ENCODE peak calls at places on chromosomes 4 and X, in four cellular contexts. U is K562, H is GM12878, F is HL-60. B is an unnamed sample.

GRCh38 chrX:51614353-51614752 is 4.4 kb downstream of the CENPVL3 start:
- DNase-seq in U (peak), F (no peak), H (no peak), B (no peak)

GRCh38 chr4:147513051-147513450 is 32.2 kb downstream of the EDNRA start:
- DNase-seq in H (no peak), F (no peak), U (no peak), B (no peak)

GRCh38 chrX:130144509-130144908 is 21.1 kb downstream of the AIFM1 start:
- DNase-seq in U (no peak), F (no peak), H (no peak), B (no peak)

GRCh38 chr4:41319553-41319952 is 62.8 kb downstream of the UCHL1 start:
- DNase-seq in U (no peak), H (no peak), F (no peak), B (no peak)

GRCh38 chr4:1238676-1239000 is 10.3 kb downstream of the CTBP1 start:
- DNase-seq in H (no peak), F (no peak), U (no peak), B (peak)

GRCh38 chr4:163590609-163591264 is 96.2 kb downstream of the TMA16 start:
- DNase-seq in F (no peak), U (no peak), H (no peak), B (no peak)

GRCh38 chrX:1502241-1502640 is 34.7 kb downstream of the P2RY8 start:
- DNase-seq in U (no peak), H (no peak), F (no peak), B (peak)

GRCh38 chrX:1246816-1247215 is 21.8 kb upstream of the CSF2RA start:
- DNase-seq in H (peak), U (peak), F (no peak), B (peak)

GRCh38 chr4:87985097-87985886 is 9.8 kb downstream of the SPP1 start:
- DNase-seq in H (no peak), F (no peak), U (no peak), B (no peak)

GRCh38 chr4:104015680-104016079 is 295.9 kb upstream of the TACR3 start:
- DNase-seq in H (no peak), U (no peak), F (no peak), B (no peak)

GRCh38 chr4:163484906-163485305 is 9.6 kb upstream of the TMA16 start:
- DNase-seq in H (no peak), F (no peak), U (peak), B (no peak)

GRCh38 chr4:88457307-88458090 is 580 bp downstream of the HERC5 start:
- DNase-seq in F (no peak), H (no peak), U (no peak), B (peak)

GRCh38 chr4:1907848-1908525 is 36.8 kb downstream of the NSD2 start:
- DNase-seq in U (no peak), F (no peak), H (no peak), B (no peak)

GRCh38 chr4:5710962-5711478 is at the start of gene EVC:
- DNase-seq in U (peak), H (no peak), F (no peak), B (peak)

GRCh38 chrX:123648028-123648810 is 84.6 kb downstream of the THOC2 start:
- DNase-seq in F (no peak), H (no peak), U (no peak), B (no peak)

GRCh38 chrX:45083314-45083713 is 117.4 kb downstream of the DIPK2B start:
- DNase-seq in H (no peak), F (no peak), U (no peak), B (no peak)

GRCh38 chr4:148094149-148094548 is 348.1 kb downstream of the NR3C2 start:
- DNase-seq in U (no peak), F (no peak), H (no peak), B (no peak)

GRCh38 chr4:97300561-97300960 is 842.7 kb downstream of the STPG2 start:
- DNase-seq in F (no peak), H (no peak), U (no peak), B (no peak)

GRCh38 chr4:105679186-105679585 is 29.3 kb downstream of the INTS12 start:
- DNase-seq in U (no peak), H (no peak), F (no peak), B (no peak)

GRCh38 chr4:10688827-10689226 is 4.3 kb upstream of the CLNK start:
- DNase-seq in F (no peak), U (no peak), H (no peak), B (no peak)

GRCh38 chr4:31343058-31343457 is 622.9 kb downstream of the PCDH7 start:
- DNase-seq in U (no peak), H (no peak), F (no peak), B (no peak)

GRCh38 chr4:25727711-25728493 is 72.3 kb downstream of the SLC34A2 start:
- DNase-seq in U (no peak), H (no peak), F (no peak), B (no peak)

GRCh38 chr4:158914178-158914577 is 145.4 kb downstream of the FNIP2 start:
- DNase-seq in U (no peak), H (no peak), F (no peak), B (no peak)

GRCh38 chr4:6779667-6780565 is 2.6 kb upstream of the KIAA0232 start:
- DNase-seq in H (no peak), F (peak), U (no peak), B (no peak)

GRCh38 chr4:128553665-128554515 is 255.6 kb upstream of the JADE1 start:
- DNase-seq in U (no peak), H (no peak), F (no peak), B (no peak)

GRCh38 chr4:140666889-140667614 is 89.1 kb downstream of the TBC1D9 start:
- DNase-seq in U (no peak), F (no peak), H (no peak), B (no peak)

GRCh38 chr4:15894923-15895411 is 43.6 kb downstream of the FGFBP1 start:
- DNase-seq in U (no peak), H (no peak), F (no peak), B (no peak)

GRCh38 chr4:108135549-108136209 is 33.1 kb downstream of the LEF1 start:
- DNase-seq in U (peak), F (no peak), H (no peak), B (no peak)

GRCh38 chrX:127011629-127012028 is 192.1 kb downstream of the PRR32 start:
- DNase-seq in H (no peak), F (no peak), U (no peak), B (no peak)

GRCh38 chr4:154640999-154641398 is 28.5 kb upstream of the FGG start:
- DNase-seq in U (no peak), H (no peak), F (no peak), B (no peak)

GRCh38 chrX:18983711-18984380 is at the start of gene PHKA2:
- DNase-seq in U (peak), H (no peak), F (no peak), B (no peak)

GRCh38 chrX:18415386-18415785 is 10.0 kb upstream of the CDKL5 start:
- DNase-seq in U (no peak), H (no peak), F (no peak), B (no peak)

GRCh38 chrX:39905475-39905889 is 192.3 kb downstream of the BCOR start:
- DNase-seq in U (peak), H (no peak), F (no peak), B (no peak)

GRCh38 chrX:153825042-153825441 is 5.3 kb downstream of the PDZD4 start:
- DNase-seq in H (no peak), U (no peak), F (no peak), B (no peak)

GRCh38 chrX:78357342-78358055 is 30.1 kb upstream of the CYSLTR1 start:
- DNase-seq in U (no peak), H (no peak), F (no peak), B (no peak)

GRCh38 chrX:145609951-145610511 is 207.6 kb upstream of the SLITRK2 start:
- DNase-seq in U (no peak), F (no peak), H (no peak), B (no peak)

GRCh38 chrX:154013614-154014360 is 5.9 kb downstream of the IRAK1 start:
- DNase-seq in H (no peak), U (peak), F (peak), B (peak)

GRCh38 chr4:182231080-182231479 is 12.1 kb upstream of the TENM3 start:
- DNase-seq in U (no peak), F (no peak), H (no peak), B (no peak)

GRCh38 chr4:156784970-156785369 is 186.6 kb downstream of the PDGFC start:
- DNase-seq in H (no peak), F (no peak), U (no peak), B (no peak)

GRCh38 chr4:123415977-123416376 is 19.4 kb downstream of the SPRY1 start:
- DNase-seq in U (peak), F (peak), H (no peak), B (no peak)

DNA sequence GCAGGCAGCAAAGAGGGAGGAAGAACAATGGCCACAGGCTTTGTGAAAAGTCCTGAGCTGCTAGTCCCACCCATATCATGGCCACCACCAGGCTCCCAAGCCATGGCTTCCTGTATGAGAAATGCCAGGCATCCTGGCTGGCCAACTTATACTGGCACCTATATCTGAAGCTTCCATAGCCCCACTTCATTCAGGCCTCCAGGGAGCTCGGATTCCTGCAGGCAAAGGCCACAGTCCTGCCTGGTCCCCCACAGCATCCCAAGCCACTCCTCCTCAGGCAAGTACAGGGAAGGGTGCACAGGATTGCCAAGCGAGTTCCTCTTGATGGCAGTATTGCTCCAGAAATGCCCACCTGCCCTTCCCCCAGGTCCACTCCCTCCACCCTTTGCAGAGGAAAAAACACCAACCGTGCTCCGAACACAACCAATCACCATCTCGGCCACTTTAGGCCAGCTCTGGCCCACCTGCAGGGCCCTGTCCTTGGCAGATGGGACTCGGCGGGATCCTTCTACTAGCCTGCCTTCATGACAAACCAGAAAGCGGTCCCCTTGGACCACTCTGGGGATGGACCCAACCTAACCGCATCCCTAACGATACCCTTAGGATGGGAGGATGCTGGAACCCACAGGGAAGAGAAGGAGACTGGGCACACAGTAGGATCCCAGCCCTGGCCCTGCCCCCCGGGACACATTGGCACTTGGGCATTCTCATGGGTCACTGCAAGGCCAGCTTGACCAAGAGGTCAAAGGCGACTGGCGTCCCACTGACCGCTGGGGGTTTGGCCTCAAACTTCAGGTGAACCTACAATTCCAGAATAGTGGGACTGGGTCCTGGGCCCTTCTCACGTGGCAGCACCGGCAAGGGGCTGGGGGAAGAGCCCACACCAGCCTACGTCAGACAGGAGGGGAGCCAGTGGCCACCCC is 220.4 kb upstream of the AGTR2 start:
- DNase-seq in H (no peak), U (no peak), F (no peak), B (no peak)
- TF ChIP-seq SPI1 in H (no peak), U (no peak), F (no peak), B (no peak)

GRCh38 chr4:174578366-174578765 is 56.1 kb upstream of the HPGD start:
- DNase-seq in H (no peak), U (no peak), F (no peak), B (no peak)
- TF ChIP-seq SPI1 in H (no peak), U (no peak), F (no peak), B (no peak)

GRCh38 chr4:22187203-22187835 is 238.7 kb upstream of the KCNIP4 start:
- DNase-seq in F (no peak), U (no peak), H (no peak), B (no peak)
- TF ChIP-seq SPI1 in F (no peak), U (no peak), H (no peak), B (no peak)

GRCh38 chr4:89610236-89610635 is 226.7 kb downstream of the SNCA start:
- DNase-seq in U (no peak), F (no peak), H (no peak), B (no peak)
- TF ChIP-seq SPI1 in U (no peak), F (no peak), H (no peak), B (no peak)

DNA sequence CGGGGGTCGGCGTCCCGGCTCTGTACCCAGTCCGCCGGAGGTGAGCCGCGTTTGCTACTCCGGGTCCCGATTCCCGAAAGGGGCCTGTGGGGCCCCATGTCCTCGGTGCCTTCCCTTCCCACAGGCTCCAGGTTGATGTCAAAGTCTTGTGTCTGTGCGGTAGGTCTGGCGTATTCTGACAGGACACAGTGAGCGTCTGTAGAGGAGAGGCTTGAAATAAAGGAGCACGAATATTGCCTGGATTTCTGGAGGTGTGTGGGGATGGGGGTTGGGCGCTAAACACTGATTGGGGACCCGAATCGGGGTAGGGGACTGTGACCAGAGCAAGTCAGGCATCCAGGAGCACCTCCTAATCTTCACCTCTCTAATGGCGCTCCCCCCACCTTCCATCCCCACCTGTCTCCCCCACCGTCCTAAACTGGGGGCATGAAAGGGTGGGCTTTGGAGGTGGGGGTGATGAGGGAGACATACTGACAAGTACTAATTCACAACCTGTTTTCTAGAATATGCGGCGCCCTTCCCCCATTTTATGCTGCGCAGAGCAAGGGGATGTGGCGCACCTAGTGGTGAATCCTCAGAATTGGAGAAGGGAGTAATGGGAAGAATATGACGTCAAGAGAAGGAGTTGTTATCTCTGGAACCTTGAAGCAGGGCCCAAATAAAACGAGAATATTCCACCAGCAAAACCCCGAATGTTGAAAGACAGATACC is 874 bp downstream of the GPRASP2 start:
- DNase-seq in H (no peak), U (peak), F (no peak), B (no peak)
- TF ChIP-seq SPI1 in H (no peak), U (no peak), F (no peak), B (no peak)

GRCh38 chr4:28755081-28755480 is 1894.4 kb downstream of the STIM2 start:
- DNase-seq in F (no peak), H (no peak), U (no peak), B (no peak)
- TF ChIP-seq SPI1 in F (no peak), H (no peak), U (no peak), B (no peak)

GRCh38 chr4:155759372-155760252 is 791 bp downstream of the GUCY1B1 start:
- DNase-seq in F (no peak), H (no peak), U (peak), B (peak)

GRCh38 chr4:155758500-155759371 is at the start of gene GUCY1B1:
- DNase-seq in U (peak), F (no peak), H (peak), B (peak)

GRCh38 chr4:155761916-155762315 is 3.1 kb downstream of the GUCY1B1 start:
- DNase-seq in F (no peak), U (no peak), H (no peak), B (no peak)

GRCh38 chr4:155762351-155762750 is 3.5 kb downstream of the GUCY1B1 start:
- DNase-seq in U (no peak), F (no peak), H (no peak), B (no peak)

DNA sequence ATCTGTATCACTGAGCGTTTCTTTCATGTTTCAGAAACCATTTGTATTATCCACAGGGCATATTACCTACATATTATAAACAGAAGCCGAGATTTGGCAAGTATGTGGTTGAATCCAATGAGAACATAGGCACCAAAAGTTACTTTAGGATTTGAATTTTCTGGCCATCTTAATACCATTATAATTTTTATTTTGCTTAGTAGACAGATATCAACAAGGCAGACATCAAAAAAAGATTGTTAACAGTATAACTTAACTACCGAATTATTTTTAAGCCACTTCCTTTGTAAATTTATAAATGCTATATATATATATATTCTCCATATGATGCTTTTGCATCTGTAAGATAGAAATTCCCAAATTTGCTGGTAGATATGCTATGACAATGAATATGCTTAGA is 2.2 kb downstream of the GUCY1B1 start:
- DNase-seq in H (no peak), F (no peak), U (no peak), B (no peak)
- TF ChIP-seq SPI1 in H (no peak), F (no peak), U (no peak), B (no peak)